ENCODE peak calls at places on chromosome 6, in ten cellular contexts. One of them, this sample, is unnamed. For H3K4me1, the result is how much of the 10 kb centered on the place peaks cover.

GRCh38 chr6:17224056-17224455 is 57.1 kb upstream of the RBM24 start:
- DNase-seq in heart right ventricle: no peak
- DNase-seq in astrocyte: no peak
- DNase-seq in neural progenitor cell: no peak
- DNase-seq in left lung: no peak
- DNase-seq in breast epithelium: no peak
- DNase-seq in thyroid gland: no peak
- DNase-seq in CD8-positive, alpha-beta T cell: no peak
- DNase-seq in PC-3: no peak
- DNase-seq in adrenal gland: no peak
- DNase-seq in this sample: no peak

GRCh38 chr6:52418606-52419005 is 1.5 kb upstream of the EFHC1 start:
- DNase-seq in adrenal gland: no peak
- DNase-seq in astrocyte: no peak
- DNase-seq in left lung: no peak
- DNase-seq in PC-3: no peak
- DNase-seq in breast epithelium: no peak
- DNase-seq in heart right ventricle: no peak
- DNase-seq in thyroid gland: no peak
- DNase-seq in CD8-positive, alpha-beta T cell: no peak
- DNase-seq in neural progenitor cell: no peak
- DNase-seq in this sample: no peak

GRCh38 chr6:85593438-85594196 is at the start of gene SNX14:
- DNase-seq in neural progenitor cell: peak
- DNase-seq in breast epithelium: peak
- DNase-seq in left lung: peak
- DNase-seq in CD8-positive, alpha-beta T cell: peak
- DNase-seq in thyroid gland: peak
- DNase-seq in heart right ventricle: peak
- DNase-seq in PC-3: peak
- DNase-seq in adrenal gland: peak
- DNase-seq in astrocyte: peak
- DNase-seq in this sample: peak

GRCh38 chr6:49463612-49463967 is 420 bp downstream of the CENPQ start:
- DNase-seq in PC-3: no peak
- DNase-seq in heart right ventricle: no peak
- DNase-seq in thyroid gland: no peak
- DNase-seq in CD8-positive, alpha-beta T cell: no peak
- DNase-seq in adrenal gland: no peak
- DNase-seq in astrocyte: no peak
- DNase-seq in breast epithelium: no peak
- DNase-seq in neural progenitor cell: no peak
- DNase-seq in left lung: no peak
- DNase-seq in this sample: no peak

GRCh38 chr6:53937461-53937860 is 142.7 kb downstream of the LRRC1 start:
- DNase-seq in PC-3: no peak
- DNase-seq in left lung: no peak
- DNase-seq in astrocyte: no peak
- DNase-seq in breast epithelium: no peak
- DNase-seq in neural progenitor cell: no peak
- DNase-seq in adrenal gland: no peak
- DNase-seq in thyroid gland: no peak
- DNase-seq in CD8-positive, alpha-beta T cell: no peak
- DNase-seq in heart right ventricle: no peak
- DNase-seq in this sample: no peak

GRCh38 chr6:3542032-3542640 is 85.3 kb upstream of the SLC22A23 start:
- DNase-seq in CD8-positive, alpha-beta T cell: no peak
- DNase-seq in PC-3: peak
- DNase-seq in heart right ventricle: no peak
- DNase-seq in thyroid gland: no peak
- DNase-seq in neural progenitor cell: no peak
- DNase-seq in astrocyte: no peak
- DNase-seq in adrenal gland: no peak
- DNase-seq in left lung: no peak
- DNase-seq in breast epithelium: no peak
- DNase-seq in this sample: no peak

GRCh38 chr6:128118401-128118800 is 217.5 kb upstream of the THEMIS start:
- DNase-seq in astrocyte: peak
- DNase-seq in left lung: no peak
- DNase-seq in PC-3: no peak
- DNase-seq in heart right ventricle: no peak
- DNase-seq in adrenal gland: no peak
- DNase-seq in breast epithelium: no peak
- DNase-seq in thyroid gland: no peak
- DNase-seq in neural progenitor cell: no peak
- DNase-seq in CD8-positive, alpha-beta T cell: no peak
- DNase-seq in this sample: no peak

GRCh38 chr6:166855416-166855815 is 100.9 kb downstream of the RNASET2 start:
- DNase-seq in astrocyte: no peak
- DNase-seq in left lung: no peak
- DNase-seq in adrenal gland: no peak
- DNase-seq in thyroid gland: no peak
- DNase-seq in PC-3: no peak
- DNase-seq in CD8-positive, alpha-beta T cell: no peak
- DNase-seq in heart right ventricle: no peak
- DNase-seq in neural progenitor cell: no peak
- DNase-seq in breast epithelium: no peak
- DNase-seq in this sample: no peak

GRCh38 chr6:149863596-149863845 is 638 bp downstream of the LRP11 start:
- DNase-seq in breast epithelium: no peak
- DNase-seq in PC-3: no peak
- DNase-seq in left lung: no peak
- DNase-seq in CD8-positive, alpha-beta T cell: no peak
- DNase-seq in neural progenitor cell: no peak
- DNase-seq in heart right ventricle: no peak
- DNase-seq in astrocyte: no peak
- DNase-seq in adrenal gland: no peak
- DNase-seq in thyroid gland: no peak
- DNase-seq in this sample: no peak

GRCh38 chr6:53906103-53906502 is 111.3 kb downstream of the LRRC1 start:
- DNase-seq in PC-3: no peak
- DNase-seq in thyroid gland: no peak
- DNase-seq in breast epithelium: no peak
- DNase-seq in adrenal gland: no peak
- DNase-seq in neural progenitor cell: no peak
- DNase-seq in heart right ventricle: no peak
- DNase-seq in CD8-positive, alpha-beta T cell: no peak
- DNase-seq in astrocyte: no peak
- DNase-seq in left lung: no peak
- DNase-seq in this sample: no peak

DNA sequence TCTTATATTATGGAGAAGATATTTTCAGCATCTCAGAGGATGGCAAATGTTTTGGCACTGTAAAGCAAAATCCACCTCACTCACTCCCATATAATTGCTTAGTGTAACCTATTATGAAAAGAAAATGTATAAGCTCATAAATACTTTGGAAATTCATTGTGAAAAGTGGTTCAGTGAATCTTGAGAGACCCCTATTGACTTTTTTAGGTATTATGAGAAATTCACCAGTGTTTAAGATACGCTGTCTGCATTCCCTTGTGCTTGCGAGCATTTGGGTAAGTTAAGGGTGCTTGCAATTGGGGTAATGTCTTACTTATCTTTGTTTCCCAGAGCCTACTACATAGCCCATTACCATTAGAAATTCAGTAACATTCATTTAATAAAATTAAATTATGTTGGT is 66.3 kb upstream of the BMP5 start:
- DNase-seq in heart right ventricle: no peak
- DNase-seq in CD8-positive, alpha-beta T cell: no peak
- DNase-seq in left lung: no peak
- DNase-seq in adrenal gland: no peak
- DNase-seq in breast epithelium: no peak
- DNase-seq in thyroid gland: no peak
- DNase-seq in neural progenitor cell: no peak
- DNase-seq in astrocyte: no peak
- DNase-seq in PC-3: peak
- DNase-seq in this sample: no peak
- TF ChIP-seq CTCF in heart right ventricle: peak
- TF ChIP-seq CTCF in CD8-positive, alpha-beta T cell: no peak
- TF ChIP-seq CTCF in left lung: no peak
- TF ChIP-seq CTCF in adrenal gland: no peak
- TF ChIP-seq CTCF in breast epithelium: no peak
- TF ChIP-seq CTCF in thyroid gland: no peak
- TF ChIP-seq CTCF in neural progenitor cell: peak
- TF ChIP-seq CTCF in astrocyte: no peak
- TF ChIP-seq CTCF in PC-3: peak
- TF ChIP-seq CTCF in this sample: no peak

GRCh38 chr6:158775832-158776231 is 43.3 kb downstream of the EZR start:
- DNase-seq in astrocyte: no peak
- DNase-seq in CD8-positive, alpha-beta T cell: no peak
- DNase-seq in left lung: no peak
- DNase-seq in thyroid gland: no peak
- DNase-seq in PC-3: no peak
- DNase-seq in adrenal gland: no peak
- DNase-seq in heart right ventricle: no peak
- DNase-seq in breast epithelium: no peak
- DNase-seq in neural progenitor cell: no peak
- DNase-seq in this sample: no peak
- H3K4me1 ChIP-seq in astrocyte: under half
- H3K4me1 ChIP-seq in CD8-positive, alpha-beta T cell: under half
- H3K4me1 ChIP-seq in left lung: under half
- H3K4me1 ChIP-seq in thyroid gland: under half
- H3K4me1 ChIP-seq in PC-3: under half
- H3K4me1 ChIP-seq in adrenal gland: under half
- H3K4me1 ChIP-seq in heart right ventricle: under half
- H3K4me1 ChIP-seq in breast epithelium: under half
- H3K4me1 ChIP-seq in neural progenitor cell: under half
- H3K4me1 ChIP-seq in this sample: half or more

DNA sequence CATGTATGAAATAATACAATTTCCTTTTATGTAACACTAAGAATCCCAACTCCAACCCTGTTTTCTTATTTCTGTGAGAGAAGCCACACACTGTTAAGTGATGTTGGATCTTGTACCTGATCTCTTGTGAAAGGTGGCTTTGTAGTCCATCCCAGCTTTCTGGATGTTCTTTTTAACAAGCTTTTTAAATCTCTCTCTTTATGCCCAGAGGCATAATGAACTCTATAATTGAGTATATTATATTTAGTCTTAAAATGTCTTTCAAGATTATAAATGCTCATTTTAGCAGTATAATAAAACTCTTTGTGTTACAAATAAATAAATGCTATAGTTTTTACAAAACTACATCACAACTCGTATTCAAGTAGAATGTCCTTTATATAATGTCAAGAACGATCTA is 922.1 kb downstream of the EPHA7 start:
- DNase-seq in PC-3: no peak
- DNase-seq in neural progenitor cell: no peak
- DNase-seq in CD8-positive, alpha-beta T cell: no peak
- DNase-seq in thyroid gland: no peak
- DNase-seq in astrocyte: no peak
- DNase-seq in adrenal gland: no peak
- DNase-seq in left lung: no peak
- DNase-seq in heart right ventricle: no peak
- DNase-seq in breast epithelium: no peak
- DNase-seq in this sample: no peak
- TF ChIP-seq CTCF in PC-3: no peak
- TF ChIP-seq CTCF in neural progenitor cell: no peak
- TF ChIP-seq CTCF in CD8-positive, alpha-beta T cell: no peak
- TF ChIP-seq CTCF in thyroid gland: no peak
- TF ChIP-seq CTCF in astrocyte: no peak
- TF ChIP-seq CTCF in adrenal gland: no peak
- TF ChIP-seq CTCF in left lung: no peak
- TF ChIP-seq CTCF in heart right ventricle: no peak
- TF ChIP-seq CTCF in breast epithelium: no peak
- TF ChIP-seq CTCF in this sample: no peak

DNA sequence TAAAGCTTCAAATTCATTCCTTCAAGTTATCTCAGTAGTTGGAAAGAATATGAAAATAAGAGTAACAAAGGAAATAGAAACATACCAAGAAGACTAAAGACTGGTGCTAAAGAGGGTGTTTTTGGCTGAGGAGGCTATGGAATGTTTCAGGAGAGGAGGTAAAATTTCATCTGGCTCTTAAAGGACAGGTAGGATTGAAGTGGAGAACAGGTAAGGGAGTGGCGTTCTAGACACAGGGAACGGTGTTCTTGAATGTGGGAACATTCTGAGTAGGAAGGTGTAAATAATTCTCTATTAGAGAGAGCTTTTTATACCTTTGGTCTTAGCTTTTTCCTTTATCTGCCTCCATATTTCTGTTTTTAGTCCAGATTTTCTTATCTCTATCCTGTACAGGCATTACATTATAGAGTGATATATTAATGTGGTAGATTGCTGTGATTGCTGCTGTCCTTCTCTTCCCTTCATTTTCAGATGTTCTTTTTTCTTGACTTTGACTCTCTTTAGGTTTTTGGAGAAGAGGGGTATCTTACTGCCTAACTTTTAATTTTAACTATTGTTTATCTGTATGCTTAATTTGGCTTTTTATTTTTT is 15.4 kb downstream of the QKI start:
- DNase-seq in thyroid gland: no peak
- DNase-seq in left lung: no peak
- DNase-seq in neural progenitor cell: no peak
- DNase-seq in PC-3: no peak
- DNase-seq in heart right ventricle: no peak
- DNase-seq in adrenal gland: no peak
- DNase-seq in CD8-positive, alpha-beta T cell: no peak
- DNase-seq in breast epithelium: no peak
- DNase-seq in astrocyte: no peak
- DNase-seq in this sample: no peak
- H3K4me1 ChIP-seq in thyroid gland: under half
- H3K4me1 ChIP-seq in left lung: half or more
- H3K4me1 ChIP-seq in neural progenitor cell: under half
- H3K4me1 ChIP-seq in PC-3: under half
- H3K4me1 ChIP-seq in heart right ventricle: half or more
- H3K4me1 ChIP-seq in adrenal gland: under half
- H3K4me1 ChIP-seq in CD8-positive, alpha-beta T cell: under half
- H3K4me1 ChIP-seq in breast epithelium: under half
- H3K4me1 ChIP-seq in astrocyte: under half
- H3K4me1 ChIP-seq in this sample: under half

DNA sequence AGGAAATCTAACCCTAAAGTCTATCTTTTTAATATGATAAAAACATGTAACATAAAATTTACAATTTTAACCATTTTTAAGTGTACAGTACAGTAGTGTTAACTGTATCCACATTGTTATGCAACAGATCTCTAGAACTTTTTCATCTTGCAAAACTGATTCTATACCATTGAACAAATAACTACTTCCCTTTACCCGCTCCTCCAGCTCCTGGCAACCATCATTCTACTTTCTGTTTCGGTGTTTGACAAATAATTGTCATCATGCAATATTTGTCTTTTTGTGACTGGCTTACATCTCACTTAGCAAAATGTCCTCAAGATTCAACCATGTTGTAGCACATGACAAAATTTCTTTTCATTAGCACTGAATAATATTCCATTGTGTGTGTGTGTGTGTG is 203.2 kb downstream of the SIM1 start:
- DNase-seq in PC-3: no peak
- DNase-seq in heart right ventricle: no peak
- DNase-seq in CD8-positive, alpha-beta T cell: no peak
- DNase-seq in left lung: no peak
- DNase-seq in astrocyte: no peak
- DNase-seq in thyroid gland: no peak
- DNase-seq in breast epithelium: no peak
- DNase-seq in adrenal gland: no peak
- DNase-seq in neural progenitor cell: no peak
- DNase-seq in this sample: no peak
- TF ChIP-seq CTCF in PC-3: no peak
- TF ChIP-seq CTCF in heart right ventricle: no peak
- TF ChIP-seq CTCF in CD8-positive, alpha-beta T cell: no peak
- TF ChIP-seq CTCF in left lung: no peak
- TF ChIP-seq CTCF in astrocyte: no peak
- TF ChIP-seq CTCF in thyroid gland: no peak
- TF ChIP-seq CTCF in breast epithelium: no peak
- TF ChIP-seq CTCF in adrenal gland: no peak
- TF ChIP-seq CTCF in neural progenitor cell: no peak
- TF ChIP-seq CTCF in this sample: no peak

This sample was measured in PC-9.